ENCODE peak calls at places on chromosomes 12 and 14, in five cellular contexts. One of them, this sample, is unnamed.

GRCh38 chr14:89242871-89243270 is 174.2 kb downstream of the FOXN3 start:
- DNase-seq in left cardiac atrium: no peak
- DNase-seq in SK-N-SH: no peak
- DNase-seq in fibroblast of villous mesenchyme: no peak
- DNase-seq in aorta: no peak
- DNase-seq in this sample: no peak

GRCh38 chr14:65277027-65277426 is 135.5 kb upstream of the FUT8 start:
- DNase-seq in left cardiac atrium: no peak
- DNase-seq in aorta: no peak
- DNase-seq in SK-N-SH: no peak
- DNase-seq in fibroblast of villous mesenchyme: no peak
- DNase-seq in this sample: no peak

GRCh38 chr12:47188576-47189441 is 109.0 kb upstream of the AMIGO2 start:
- DNase-seq in fibroblast of villous mesenchyme: peak; percentile 88
- DNase-seq in aorta: no peak
- DNase-seq in SK-N-SH: no peak
- DNase-seq in left cardiac atrium: no peak
- DNase-seq in this sample: no peak

GRCh38 chr14:97267509-97267908 is 470.3 kb downstream of the VRK1 start:
- DNase-seq in fibroblast of villous mesenchyme: no peak
- DNase-seq in aorta: no peak
- DNase-seq in SK-N-SH: no peak
- DNase-seq in left cardiac atrium: no peak
- DNase-seq in this sample: no peak

GRCh38 chr12:132277374-132277801 is 52.0 kb downstream of the GALNT9 start:
- DNase-seq in aorta: no peak
- DNase-seq in left cardiac atrium: no peak
- DNase-seq in fibroblast of villous mesenchyme: no peak
- DNase-seq in SK-N-SH: no peak
- DNase-seq in this sample: peak; percentile 34

GRCh38 chr12:94191023-94191422 is 42.6 kb downstream of the PLXNC1 start:
- DNase-seq in left cardiac atrium: no peak
- DNase-seq in fibroblast of villous mesenchyme: no peak
- DNase-seq in SK-N-SH: no peak
- DNase-seq in aorta: no peak
- DNase-seq in this sample: no peak

GRCh38 chr14:99384446-99385417 is 95.9 kb downstream of the SETD3 start:
- DNase-seq in SK-N-SH: no peak
- DNase-seq in fibroblast of villous mesenchyme: no peak
- DNase-seq in left cardiac atrium: no peak
- DNase-seq in aorta: peak; percentile 59
- DNase-seq in this sample: no peak

GRCh38 chr12:59408431-59408830 is 187.4 kb upstream of the SLC16A7 start:
- DNase-seq in left cardiac atrium: no peak
- DNase-seq in aorta: no peak
- DNase-seq in fibroblast of villous mesenchyme: no peak
- DNase-seq in SK-N-SH: no peak
- DNase-seq in this sample: no peak

This sample was measured in lower lobe of right lung.